ENCODE peak calls at places on chromosome 1, in seven cellular contexts. O, C, P, A, B, N and J are unnamed samples.

GRCh38 chr1:22241250-22241649 is 98.4 kb upstream of the WNT4 start:
- DNase-seq in O (no peak), C (no peak), P (no peak), A (no peak), B (no peak), N (no peak), J (no peak)

GRCh38 chr1:152182431-152182830 is 23.4 kb upstream of the RPTN start:
- DNase-seq in O (peak; percentile 14), C (no peak), P (no peak), A (no peak), B (no peak), N (no peak), J (no peak)

GRCh38 chr1:54809496-54810074 is 8.5 kb upstream of the TTC22 start:
- DNase-seq in O (no peak), C (no peak), P (no peak), A (no peak), B (no peak), N (no peak), J (no peak)

GRCh38 chr1:171585715-171586114 is 36.3 kb upstream of the MYOCOS start:
- DNase-seq in O (no peak), C (no peak), P (no peak), A (no peak), B (no peak), N (no peak), J (no peak)

GRCh38 chr1:25134801-25135585 is 97.3 kb downstream of the SYF2 start:
- DNase-seq in O (no peak), C (no peak), P (no peak), A (no peak), B (no peak), N (no peak), J (no peak)

GRCh38 chr1:63746129-63746864 is 27.5 kb upstream of the ROR1 start:
- DNase-seq in O (no peak), C (no peak), P (no peak), A (no peak), B (no peak), N (no peak), J (peak; percentile 60)

GRCh38 chr1:112877741-112878140 is 78.3 kb downstream of the SLC16A1 start:
- DNase-seq in O (no peak), C (no peak), P (no peak), A (no peak), B (no peak), N (no peak), J (no peak)

GRCh38 chr1:31153423-31153822 is 86.3 kb downstream of the NKAIN1 start:
- DNase-seq in O (no peak), C (no peak), P (no peak), A (no peak), B (no peak), N (no peak), J (no peak)

GRCh38 chr1:222877854-222878253 is 63.0 kb downstream of the DISP1 start:
- DNase-seq in O (no peak), C (no peak), P (no peak), A (no peak), B (no peak), N (no peak), J (no peak)

GRCh38 chr1:222931018-222931417 is 116.2 kb downstream of the DISP1 start:
- DNase-seq in O (no peak), C (no peak), P (no peak), A (no peak), B (no peak), N (no peak), J (no peak)

GRCh38 chr1:44103270-44104131 is 15.1 kb upstream of the KLF17 start:
- DNase-seq in O (no peak), C (no peak), P (no peak), A (no peak), B (no peak), N (no peak), J (no peak)

GRCh38 chr1:110338200-110339039 is 757 bp upstream of the RBM15 start:
- DNase-seq in O (peak; percentile 98), C (peak; percentile 95), P (peak; percentile 96), A (peak; percentile 96), B (no peak), N (peak; percentile 85), J (peak; percentile 100)